ENCODE peak calls at places on chromosomes 13 and 19, in six cellular contexts. I is HepG2, E is GM12878, R is K562, N is H1, U is HCT116. Z is an unnamed sample.

GRCh38 chr19:43351998-43352746 is 1.3 kb upstream of the CD177 start:
- DNase-seq in I (no peak), E (no peak), R (no peak), N (no peak), U (no peak), Z (no peak)

GRCh38 chr19:43534811-43535761 is 2.1 kb downstream of the ZNF575 start:
- DNase-seq in I (peak; percentile 35), E (no peak), R (peak; percentile 54), N (peak; percentile 89), U (no peak), Z (no peak)

GRCh38 chr13:106491928-106492327 is 43.5 kb downstream of the EFNB2 start:
- DNase-seq in I (no peak), E (no peak), R (no peak), N (no peak), U (no peak), Z (no peak)

GRCh38 chr19:45526143-45526542 is 18.9 kb downstream of the VASP start:
- DNase-seq in I (peak; percentile 78), E (no peak), R (peak; percentile 76), N (peak; percentile 85), U (no peak), Z (no peak)

GRCh38 chr13:32905864-32906180 is 110.4 kb upstream of the KL start:
- DNase-seq in I (no peak), E (no peak), R (no peak), N (no peak), U (no peak), Z (no peak)

GRCh38 chr19:55488986-55489710 is 912 bp downstream of the SSC5D start:
- DNase-seq in I (no peak), E (no peak), R (no peak), N (no peak), U (no peak), Z (no peak)

GRCh38 chr19:38228491-38229439 is 4.7 kb upstream of the DPF1 start:
- DNase-seq in I (no peak), E (no peak), R (peak; percentile 58), N (peak; percentile 78), U (no peak), Z (no peak)

GRCh38 chr13:28655566-28655965 is 3.4 kb upstream of the POMP start:
- DNase-seq in I (no peak), E (no peak), R (no peak), N (no peak), U (no peak), Z (no peak)

GRCh38 chr19:18231775-18232174 is 5.5 kb upstream of the PDE4C start:
- DNase-seq in I (no peak), E (no peak), R (peak; percentile 35), N (no peak), U (no peak), Z (no peak)

GRCh38 chr13:96052655-96053002 is 572 bp downstream of the UGGT2 start:
- DNase-seq in I (peak; percentile 52), E (peak; percentile 28), R (peak; percentile 57), N (peak; percentile 70), U (peak; percentile 37), Z (no peak)

DNA sequence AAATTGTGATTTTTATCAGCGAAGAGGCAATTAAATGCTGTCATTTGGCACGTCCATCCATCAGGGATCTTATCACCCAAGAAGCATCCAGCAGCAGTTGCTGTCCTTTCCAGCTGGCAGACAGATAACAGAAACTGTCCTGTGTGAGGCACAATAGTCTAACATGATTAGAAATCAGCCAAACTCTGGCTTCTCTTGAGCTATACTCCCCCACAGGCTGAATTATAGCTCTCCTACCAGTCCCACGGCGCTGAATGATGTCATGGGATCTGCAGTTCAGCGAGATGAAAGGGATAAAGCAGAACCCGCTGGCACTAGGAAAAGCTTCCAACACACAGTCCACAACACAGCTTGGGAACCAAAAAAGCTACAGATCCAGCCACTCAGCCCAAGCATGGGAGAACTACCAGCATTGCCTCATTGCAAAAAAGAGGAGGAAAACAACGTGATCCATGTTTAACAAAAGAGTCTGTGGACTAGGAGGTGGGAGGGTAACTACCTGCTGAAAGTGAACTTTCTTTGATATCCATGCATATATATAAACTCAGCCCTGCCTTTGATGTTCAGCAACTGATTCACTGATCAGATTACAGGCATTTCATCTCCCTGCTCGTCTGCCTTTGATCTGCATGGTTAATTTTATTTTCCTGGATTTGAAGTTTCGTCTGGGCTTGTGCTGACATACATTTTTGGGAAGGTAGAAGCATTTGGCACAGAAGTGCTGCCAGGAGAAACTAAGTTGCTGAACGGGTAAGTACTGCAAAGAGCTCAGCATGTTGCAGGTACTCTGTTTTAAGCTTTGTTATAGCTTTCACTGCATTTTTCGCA is at the start of gene TNFRSF19:
- DNase-seq in I (peak; percentile 98), E (no peak), R (peak; percentile 45), N (no peak), U (no peak), Z (no peak)
- TF ChIP-seq ZNF274 in I (no peak), E (no peak), R (no peak), N (no peak), U (no peak), Z (no peak)

DNA sequence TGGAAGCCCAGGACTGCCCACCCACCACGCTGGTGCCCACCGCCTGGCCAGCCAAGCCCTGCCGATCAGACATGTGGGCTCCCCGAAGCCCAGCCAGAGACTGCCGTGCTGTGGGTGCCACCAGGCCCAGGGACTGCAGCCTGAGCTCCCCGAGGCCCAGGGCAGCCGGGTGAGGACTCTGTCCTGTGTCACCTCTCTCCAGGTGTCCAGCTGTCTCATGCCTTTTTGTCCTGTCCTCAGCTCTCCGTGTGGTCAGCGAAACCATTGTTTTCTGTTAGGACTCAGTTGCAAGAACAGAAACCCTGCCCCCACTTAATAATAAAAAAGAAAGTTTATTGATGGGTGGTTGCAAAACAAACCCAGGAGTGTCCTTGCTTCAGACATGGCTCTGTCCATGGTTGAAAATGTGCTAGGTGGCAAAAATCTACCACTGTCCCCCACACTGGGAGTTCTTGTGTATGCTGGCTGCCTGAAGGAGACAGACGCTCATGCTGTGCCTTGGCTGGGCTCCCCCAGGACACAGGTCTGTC is 9.9 kb downstream of the PLEKHF1 start:
- DNase-seq in I (no peak), E (no peak), R (no peak), N (no peak), U (no peak), Z (no peak)
- H3K4me1 ChIP-seq in I (peaks cover 35% of the 10 kb centered on the region), E (peaks cover 54% of the 10 kb centered on the region), R (peaks cover 47% of the 10 kb centered on the region), N (no peaks in the 10 kb centered on the region), U (peaks cover 8% of the 10 kb centered on the region), Z (peaks cover 2% of the 10 kb centered on the region)

GRCh38 chr19:10858204-10858828 is 10.1 kb downstream of the C19orf38 start:
- DNase-seq in I (no peak), E (no peak), R (peak; percentile 53), N (peak; percentile 78), U (no peak), Z (no peak)
- TF ChIP-seq ZNF274 in I (no peak), E (no peak), R (no peak), N (no peak), U (no peak), Z (no peak)

GRCh38 chr13:49786609-49787008 is 5.9 kb downstream of the KPNA3 start:
- DNase-seq in I (no peak), E (no peak), R (no peak), N (no peak), U (no peak), Z (no peak)
- H3K4me1 ChIP-seq in I (peaks cover 79% of the 10 kb centered on the region), E (peaks cover 3% of the 10 kb centered on the region), R (peaks cover 8% of the 10 kb centered on the region), N (peaks cover 8% of the 10 kb centered on the region), U (peaks cover 28% of the 10 kb centered on the region), Z (no peaks in the 10 kb centered on the region)

GRCh38 chr13:110266431-110266809 is 40.5 kb downstream of the COL4A1 start:
- DNase-seq in I (no peak), E (no peak), R (no peak), N (no peak), U (no peak), Z (no peak)
- TF ChIP-seq ZNF274 in I (no peak), E (no peak), R (no peak), N (no peak), U (no peak), Z (no peak)

GRCh38 chr19:1169921-1170885 is 3.9 kb downstream of the SBNO2 start:
- DNase-seq in I (no peak), E (no peak), R (peak; percentile 79), N (no peak), U (no peak), Z (no peak)

GRCh38 chr19:1166872-1167573 is 7.0 kb downstream of the SBNO2 start:
- DNase-seq in I (no peak), E (no peak), R (no peak), N (no peak), U (no peak), Z (no peak)

GRCh38 chr19:1168562-1168873 is 5.5 kb downstream of the SBNO2 start:
- DNase-seq in I (no peak), E (no peak), R (no peak), N (no peak), U (no peak), Z (no peak)

GRCh38 chr19:1168877-1169791 is 4.9 kb downstream of the SBNO2 start:
- DNase-seq in I (peak; percentile 50), E (no peak), R (no peak), N (no peak), U (no peak), Z (no peak)

DNA sequence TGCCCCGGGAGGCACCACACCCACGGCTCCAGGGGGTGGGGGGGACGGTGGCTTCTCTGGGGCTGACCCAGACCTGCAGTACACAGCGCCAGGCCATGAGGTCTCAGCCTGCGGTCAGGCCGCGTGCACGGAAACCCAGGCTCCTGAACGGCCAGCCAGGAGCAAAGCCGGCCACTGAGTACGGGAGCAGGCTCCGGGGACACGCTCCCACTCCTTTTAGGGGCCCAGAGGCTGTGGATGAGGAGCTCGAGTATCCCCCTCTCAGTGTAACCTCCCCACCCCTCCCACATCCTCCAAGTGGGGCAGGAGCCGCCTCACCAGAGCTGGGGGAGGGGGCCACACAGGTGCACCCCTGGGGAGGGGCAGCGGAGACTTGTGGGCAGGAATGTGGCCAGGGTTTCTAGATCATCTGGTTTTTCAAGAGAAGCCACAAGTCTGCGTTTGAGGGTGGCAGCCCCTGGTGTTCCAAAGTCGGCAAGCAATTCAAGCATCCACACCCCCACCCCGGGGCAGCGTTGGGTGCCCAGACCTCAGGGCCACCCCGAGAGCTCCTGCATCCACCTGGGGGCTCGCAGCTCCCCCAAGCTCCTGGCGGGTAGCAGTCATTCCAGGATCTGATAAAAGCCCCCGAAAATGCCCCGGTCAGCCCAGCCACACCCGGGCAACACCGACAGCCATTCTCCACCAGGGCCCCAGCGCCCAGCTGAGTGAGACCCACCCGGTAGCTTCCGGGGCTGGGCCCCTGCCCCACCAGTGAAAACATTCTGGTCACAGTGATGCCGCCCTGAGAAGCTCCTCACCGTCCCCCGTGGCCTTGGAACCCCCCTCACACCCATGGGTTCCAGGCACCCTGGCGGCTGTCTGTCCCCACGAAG is 6.1 kb downstream of the SBNO2 start:
- DNase-seq in I (no peak), E (no peak), R (no peak), N (no peak), U (no peak), Z (no peak)
- H3K4me1 ChIP-seq in I (peaks cover 62% of the 10 kb centered on the region), E (peaks cover 3% of the 10 kb centered on the region), R (peaks cover 90% of the 10 kb centered on the region), N (peaks cover 24% of the 10 kb centered on the region), U (peaks cover 51% of the 10 kb centered on the region), Z (peaks cover 65% of the 10 kb centered on the region)

Z was measured in NT2/D1.